ENCODE peak calls at places on chromosome 4, in five cellular contexts. Y, G, B, H and L are unnamed samples.
A peak's percentile ranks its signal among the peaks of the same experiment; 100 is the strongest.

GRCh38 chr4:2812985-2813384 is 20.1 kb downstream of the SH3BP2 start:
- DNase-seq in Y (no peak), G (no peak), B (no peak), H (no peak), L (no peak)

GRCh38 chr4:6548201-6548881 is 26.6 kb upstream of the MAN2B2 start:
- DNase-seq in Y (peak; percentile 62), G (no peak), B (no peak), H (no peak), L (no peak)

GRCh38 chr4:73895201-73896177 is 26.3 kb downstream of the CXCL1 start:
- DNase-seq in Y (no peak), G (no peak), B (no peak), H (peak; percentile 5), L (peak; percentile 24)

GRCh38 chr4:80931645-80932215 is 98.8 kb upstream of the BMP3 start:
- DNase-seq in Y (no peak), G (no peak), B (no peak), H (no peak), L (no peak)

GRCh38 chr4:165331316-165331715 is 3.8 kb downstream of the MSMO1 start:
- DNase-seq in Y (no peak), G (no peak), B (no peak), H (no peak), L (no peak)

GRCh38 chr4:164154416-164154815 is 599.5 kb upstream of the SMIM31 start:
- DNase-seq in Y (no peak), G (no peak), B (no peak), H (no peak), L (no peak)

GRCh38 chr4:97656034-97656720 is 487.1 kb downstream of the STPG2 start:
- DNase-seq in Y (no peak), G (no peak), B (no peak), H (peak; percentile 23), L (no peak)

GRCh38 chr4:2095236-2096072 is 36.3 kb downstream of the NAT8L start:
- DNase-seq in Y (no peak), G (no peak), B (no peak), H (no peak), L (no peak)

GRCh38 chr4:3340703-3341088 is 47.9 kb downstream of the RGS12 start:
- DNase-seq in Y (no peak), G (no peak), B (peak; percentile 91), H (no peak), L (no peak)

GRCh38 chr4:38067499-38067898 is 107.3 kb downstream of the PTTG2 start:
- DNase-seq in Y (no peak), G (no peak), B (no peak), H (no peak), L (no peak)
- H3K4me1 ChIP-seq in Y (peaks cover 6% of the 10 kb centered on the region), G (peaks cover 20% of the 10 kb centered on the region), B (peaks cover 29% of the 10 kb centered on the region), H (peaks cover 14% of the 10 kb centered on the region), L (peaks cover 4% of the 10 kb centered on the region)

DNA sequence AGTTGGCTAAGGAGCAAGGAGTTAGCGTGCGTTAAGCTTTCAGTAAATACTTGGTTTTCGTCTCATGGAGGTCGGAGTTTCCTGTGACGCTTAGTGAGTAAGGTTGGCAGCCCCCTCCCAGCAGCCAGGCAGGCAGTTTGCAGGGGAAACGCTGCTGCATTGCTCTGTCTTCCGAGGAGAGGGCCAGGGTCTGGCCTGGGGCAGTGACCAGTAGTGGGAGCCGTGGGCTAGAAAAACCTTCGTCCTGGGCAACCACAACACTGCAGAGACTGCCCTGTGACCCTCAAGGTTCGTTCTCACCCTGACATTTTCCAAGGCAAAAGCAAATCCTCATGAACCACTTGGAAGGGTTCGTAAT is 432 bp downstream of the TMEM175 start:
- DNase-seq in Y (no peak), G (no peak), B (no peak), H (no peak), L (no peak)
- H3K4me1 ChIP-seq in Y (peaks cover 19% of the 10 kb centered on the region), G (peaks cover 48% of the 10 kb centered on the region), B (peaks cover 32% of the 10 kb centered on the region), H (peaks cover 24% of the 10 kb centered on the region), L (peaks cover 32% of the 10 kb centered on the region)

GRCh38 chr4:158824425-158825274 is 55.8 kb downstream of the FNIP2 start:
- DNase-seq in Y (peak; percentile 37), G (no peak), B (no peak), H (no peak), L (no peak)
- H3K4me1 ChIP-seq in Y (peaks cover 69% of the 10 kb centered on the region), G (peaks cover 82% of the 10 kb centered on the region), B (peaks cover 87% of the 10 kb centered on the region), H (peaks cover 58% of the 10 kb centered on the region), L (peaks cover 77% of the 10 kb centered on the region)

DNA sequence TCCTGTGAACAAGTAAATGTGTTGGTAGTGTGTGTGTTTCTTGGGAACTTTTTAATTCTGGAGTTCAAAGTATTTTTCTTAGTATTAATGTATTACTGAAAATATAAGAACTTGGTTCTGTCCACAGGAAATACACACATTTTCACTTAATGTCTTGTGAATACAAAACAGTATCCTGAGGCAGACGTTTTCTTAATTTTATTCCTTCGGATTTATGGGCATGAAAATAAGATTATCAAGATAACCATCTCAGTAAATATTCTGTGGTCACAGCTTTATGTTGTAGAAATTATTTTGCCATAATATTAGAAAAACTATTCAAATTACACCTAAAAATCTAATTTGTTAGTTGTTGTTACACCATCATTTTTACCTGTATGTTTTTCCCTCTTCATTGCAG is 29.8 kb downstream of the NFKB1 start:
- DNase-seq in Y (no peak), G (no peak), B (no peak), H (no peak), L (no peak)
- H3K4me1 ChIP-seq in Y (peaks cover 4% of the 10 kb centered on the region), G (no peaks in the 10 kb centered on the region), B (peaks cover 33% of the 10 kb centered on the region), H (peaks cover 28% of the 10 kb centered on the region), L (peaks cover 4% of the 10 kb centered on the region)